ENCODE peak calls at places on chromosomes 12 and 14, in eight cellular contexts. M is A549, P is transverse colon, F is GM23248, E is GM23338, R is endodermal cell, K is neuronal stem cell, Y is PC-3. A is an unnamed sample.

GRCh38 chr14:54600685-54601084 is 33.8 kb downstream of the SAMD4A start:
- DNase-seq in M (no peak), R (no peak), K (no peak), E (no peak), F (peak; percentile 87), P (no peak), Y (peak; percentile 46), A (no peak)

GRCh38 chr12:29889737-29890136 is 106.0 kb upstream of the TMTC1 start:
- DNase-seq in P (peak; percentile 16), Y (peak; percentile 60), E (peak; percentile 94), K (peak; percentile 49), F (peak; percentile 53), R (peak; percentile 94), M (peak; percentile 39), A (no peak)

GRCh38 chr12:53053223-53054111 is 3.6 kb downstream of the TNS2 start:
- DNase-seq in P (peak; percentile 90), Y (peak; percentile 87), R (peak; percentile 98), E (peak; percentile 94), F (peak; percentile 63), K (no peak), M (peak; percentile 70), A (no peak)

GRCh38 chr14:20684662-20685456 is 499 bp downstream of the RNASE4 start:
- DNase-seq in K (no peak), P (peak; percentile 55), F (peak; percentile 72), Y (peak; percentile 50), E (peak; percentile 66), M (peak; percentile 83), R (no peak), A (no peak)

GRCh38 chr14:59123975-59124374 is 64.5 kb upstream of the DAAM1 start:
- DNase-seq in Y (peak; percentile 76), R (no peak), F (peak; percentile 68), P (no peak), M (peak; percentile 21), K (no peak), E (peak; percentile 12), A (no peak)

GRCh38 chr14:30443368-30444007 is 115.5 kb upstream of the G2E3 start:
- DNase-seq in E (peak; percentile 73), Y (peak; percentile 73), K (peak; percentile 45), M (peak; percentile 46), F (peak; percentile 64), P (no peak), R (no peak), A (no peak)

GRCh38 chr14:84399296-84399910 is 1130.5 kb upstream of the FLRT2 start:
- DNase-seq in Y (no peak), M (no peak), R (no peak), E (no peak), P (no peak), F (no peak), K (no peak), A (no peak)

GRCh38 chr14:105839425-105840265 is 313.3 kb downstream of the TMEM121 start:
- DNase-seq in P (no peak), K (no peak), Y (no peak), M (no peak), F (no peak), E (no peak), R (no peak), A (peak; percentile 65)

GRCh38 chr12:48980953-48981756 is 3.0 kb downstream of the WNT1 start:
- DNase-seq in R (peak; percentile 91), Y (no peak), M (peak; percentile 57), F (peak; percentile 66), K (no peak), P (no peak), E (peak; percentile 67), A (peak; percentile 63)

GRCh38 chr12:117926391-117926899 is 42.3 kb downstream of the KSR2 start:
- DNase-seq in Y (no peak), P (no peak), R (peak; percentile 35), M (no peak), F (no peak), E (no peak), K (no peak), A (no peak)

GRCh38 chr14:71812693-71813092 is 119.5 kb upstream of the RGS6 start:
- DNase-seq in Y (no peak), M (no peak), K (no peak), R (no peak), F (no peak), E (no peak), P (no peak), A (no peak)

GRCh38 chr14:63647696-63648410 is 6.2 kb upstream of the WDR89 start:
- DNase-seq in M (no peak), P (no peak), K (no peak), F (no peak), Y (no peak), E (peak; percentile 16), R (no peak), A (no peak)

GRCh38 chr14:25150401-25150800 is 100.5 kb upstream of the STXBP6 start:
- DNase-seq in R (no peak), P (no peak), F (peak; percentile 43), M (no peak), E (no peak), K (no peak), Y (no peak), A (no peak)

GRCh38 chr12:76242813-76243540 is 105.2 kb downstream of the BBS10 start:
- DNase-seq in R (no peak), F (peak; percentile 93), P (no peak), E (no peak), Y (no peak), K (no peak), M (no peak), A (no peak)

GRCh38 chr12:118650586-118650960 is 274.2 kb downstream of the SUDS3 start:
- DNase-seq in R (no peak), F (no peak), P (no peak), M (peak; percentile 44), E (no peak), Y (no peak), K (no peak), A (no peak)

GRCh38 chr12:3134526-3135135 is 57.5 kb downstream of the TSPAN9 start:
- DNase-seq in M (no peak), F (no peak), K (no peak), E (no peak), R (no peak), P (no peak), Y (no peak), A (no peak)

GRCh38 chr12:3131129-3131528 is 54.0 kb downstream of the TSPAN9 start:
- DNase-seq in M (no peak), R (no peak), F (no peak), Y (no peak), P (no peak), K (no peak), E (no peak), A (no peak)

GRCh38 chr12:3133410-3133793 is 56.2 kb downstream of the TSPAN9 start:
- DNase-seq in E (no peak), F (peak; percentile 46), R (no peak), K (no peak), Y (no peak), P (no peak), M (no peak), A (no peak)

GRCh38 chr12:3134126-3134525 is 56.9 kb downstream of the TSPAN9 start:
- DNase-seq in Y (no peak), K (no peak), M (no peak), P (no peak), F (no peak), E (no peak), R (no peak), A (no peak)

DNA sequence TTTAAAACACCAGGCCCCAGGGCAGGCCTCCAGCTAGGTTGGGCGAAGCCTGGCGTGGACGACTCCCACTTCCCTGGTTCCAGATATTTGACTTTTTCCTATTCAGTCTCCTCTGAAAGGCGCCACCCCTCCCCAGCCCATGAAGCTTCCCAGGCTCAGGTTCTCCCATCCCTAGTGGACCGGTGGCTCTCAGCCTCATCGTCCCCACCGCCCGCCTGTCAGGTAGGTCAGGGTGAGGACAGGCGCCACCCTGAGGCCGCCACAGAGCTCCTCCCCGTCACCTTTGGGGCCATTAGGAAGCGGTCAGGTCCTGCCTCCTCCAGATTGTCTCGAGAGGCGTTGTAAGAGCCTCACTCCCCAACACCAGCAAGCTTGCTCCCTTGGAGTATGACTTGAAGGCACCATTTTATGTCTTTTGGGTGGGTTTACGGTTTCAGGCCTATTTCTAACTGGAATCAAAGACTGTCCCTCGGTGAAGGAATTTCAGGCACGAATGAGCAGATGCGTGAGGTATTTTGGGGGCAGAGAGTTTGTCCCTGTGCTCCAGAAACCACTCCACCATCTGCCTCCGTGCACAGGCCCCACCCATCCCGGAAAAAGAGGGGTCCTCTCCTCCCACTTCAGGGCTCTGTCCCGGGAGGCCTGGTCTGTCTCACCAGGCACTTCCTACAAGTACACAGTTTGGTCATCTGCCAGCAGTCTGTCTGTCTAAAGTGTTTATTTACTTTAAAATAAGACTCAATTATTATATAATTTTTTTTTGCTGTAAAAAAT is 55.6 kb downstream of the TSPAN9 start:
- DNase-seq in K (no peak), Y (no peak), E (peak; percentile 68), F (peak; percentile 66), R (peak; percentile 91), P (no peak), M (no peak), A (no peak)
- H3K4me1 ChIP-seq in K (peaks cover 10% of the 10 kb centered on the region), Y (no peaks in the 10 kb centered on the region), E (peaks cover 13% of the 10 kb centered on the region), F (peaks cover 17% of the 10 kb centered on the region), R (no peaks in the 10 kb centered on the region), P (peaks cover 5% of the 10 kb centered on the region), M (peaks cover 11% of the 10 kb centered on the region), A (no peaks in the 10 kb centered on the region)

GRCh38 chr14:95886366-95886765 is 9.7 kb downstream of the TUNAR start:
- DNase-seq in E (no peak), M (no peak), P (no peak), Y (no peak), K (no peak), R (no peak), F (no peak), A (peak; percentile 31)
- H3K4me1 ChIP-seq in E (peaks cover 21% of the 10 kb centered on the region), M (peaks cover 2% of the 10 kb centered on the region), P (no peaks in the 10 kb centered on the region), Y (no peaks in the 10 kb centered on the region), K (peaks cover 4% of the 10 kb centered on the region), R (no peaks in the 10 kb centered on the region), F (peaks cover 3% of the 10 kb centered on the region), A (no peaks in the 10 kb centered on the region)

GRCh38 chr12:54961190-54961589 is 23.4 kb downstream of the TESPA1 start:
- DNase-seq in F (no peak), K (no peak), P (no peak), Y (no peak), E (no peak), M (no peak), R (no peak), A (no peak)

GRCh38 chr12:54959291-54960018 is 25.1 kb downstream of the TESPA1 start:
- DNase-seq in M (no peak), E (no peak), P (no peak), R (no peak), Y (peak; percentile 50), K (no peak), F (no peak), A (no peak)

GRCh38 chr12:54956322-54956721 is 28.2 kb downstream of the TESPA1 start:
- DNase-seq in R (no peak), M (no peak), F (no peak), E (no peak), Y (no peak), K (no peak), P (no peak), A (no peak)

GRCh38 chr12:54956818-54957641 is 27.5 kb downstream of the TESPA1 start:
- DNase-seq in P (no peak), F (no peak), E (no peak), K (no peak), Y (no peak), M (no peak), R (no peak), A (no peak)

GRCh38 chr12:54958048-54958658 is 26.4 kb downstream of the TESPA1 start:
- DNase-seq in R (peak; percentile 84), K (peak; percentile 63), F (peak; percentile 77), E (peak; percentile 75), P (peak; percentile 29), M (peak; percentile 75), Y (peak; percentile 87), A (no peak)
- H3K4me1 ChIP-seq in R (no peaks in the 10 kb centered on the region), K (no peaks in the 10 kb centered on the region), F (no peaks in the 10 kb centered on the region), E (no peaks in the 10 kb centered on the region), P (no peaks in the 10 kb centered on the region), M (no peaks in the 10 kb centered on the region), Y (peaks cover 16% of the 10 kb centered on the region), A (no peaks in the 10 kb centered on the region)

GRCh38 chr14:73721101-73721821 is 7.1 kb upstream of the PNMA1 start:
- DNase-seq in E (peak; percentile 78), M (no peak), R (peak; percentile 88), K (no peak), F (no peak), Y (peak; percentile 0), P (no peak), A (no peak)
- H3K4me1 ChIP-seq in E (peaks cover 45% of the 10 kb centered on the region), M (peaks cover 35% of the 10 kb centered on the region), R (peaks cover 16% of the 10 kb centered on the region), K (peaks cover 17% of the 10 kb centered on the region), F (peaks cover 35% of the 10 kb centered on the region), Y (peaks cover 32% of the 10 kb centered on the region), P (peaks cover 35% of the 10 kb centered on the region), A (peaks cover 30% of the 10 kb centered on the region)

A was measured in RWPE2.